ENCODE peak calls at places on chromosomes 12 and 14, in four cellular contexts. Z is smooth muscle cell of the brain vasculature, E is RPMI7951, X is neural crest cell. A is an unnamed sample.

GRCh38 chr14:67532998-67533753 is at the start of gene PLEKHH1:
- DNase-seq in Z (no peak), X (peak), E (peak), A (peak)

GRCh38 chr12:25866586-25867378 is 91.7 kb upstream of the RASSF8 start:
- DNase-seq in Z (no peak), E (peak), X (no peak), A (no peak)

GRCh38 chr12:10027311-10028099 is 3.0 kb upstream of the CLEC9A start:
- DNase-seq in X (no peak), E (peak), Z (no peak), A (no peak)

GRCh38 chr14:71165121-71165574 is 257.9 kb downstream of the PCNX1 start:
- DNase-seq in X (no peak), E (peak), Z (no peak), A (no peak)

GRCh38 chr12:45989277-45989856 is 1.0 kb downstream of the SCAF11 start:
- DNase-seq in X (peak), Z (no peak), E (peak), A (no peak)

GRCh38 chr12:56634837-56635538 is 4.9 kb upstream of the BAZ2A start:
- DNase-seq in X (peak), E (peak), Z (no peak), A (peak)

GRCh38 chr14:24834951-24835350 is 201.0 kb upstream of the GZMB start:
- DNase-seq in X (no peak), Z (no peak), E (no peak), A (no peak)

GRCh38 chr12:113068312-113068935 is 11.9 kb downstream of the DTX1 start:
- DNase-seq in E (no peak), Z (no peak), X (no peak), A (no peak)

GRCh38 chr12:26135010-26135420 is 10.2 kb upstream of the BHLHE41 start:
- DNase-seq in E (peak), Z (peak), X (no peak), A (no peak)

GRCh38 chr14:95515080-95515489 is 1.4 kb downstream of the SYNE3 start:
- DNase-seq in X (peak), E (peak), Z (peak), A (peak)

GRCh38 chr12:94286580-94287244 is 138.3 kb downstream of the PLXNC1 start:
- DNase-seq in E (no peak), X (no peak), Z (no peak), A (peak)

GRCh38 chr12:56836800-56837663 is 73.9 kb downstream of the HSD17B6 start:
- DNase-seq in Z (no peak), X (no peak), E (peak), A (no peak)

GRCh38 chr14:74503256-74503972 is 9.8 kb downstream of the ISCA2 start:
- DNase-seq in Z (no peak), E (no peak), X (no peak), A (no peak)

GRCh38 chr12:130872179-130873096 is 572 bp downstream of the RAN start:
- DNase-seq in X (peak), Z (no peak), E (peak), A (peak)

GRCh38 chr14:54105898-54106297 is 149.3 kb upstream of the BMP4 start:
- DNase-seq in X (no peak), E (no peak), Z (no peak), A (no peak)

GRCh38 chr14:65110525-65110924 is 8.2 kb upstream of the MAX start:
- DNase-seq in X (no peak), Z (no peak), E (no peak), A (no peak)

GRCh38 chr14:91127411-91127810 is 13.5 kb downstream of the DGLUCY start:
- DNase-seq in X (no peak), Z (no peak), E (peak), A (no peak)

GRCh38 chr12:30959110-30959710 is 32.7 kb downstream of the TSPAN11 start:
- DNase-seq in X (no peak), E (no peak), Z (no peak), A (no peak)

GRCh38 chr12:112986291-112986800 is 8.0 kb downstream of the OAS2 start:
- DNase-seq in X (no peak), E (no peak), Z (no peak), A (no peak)

GRCh38 chr12:15933751-15934150 is 22.6 kb downstream of the DERA start:
- DNase-seq in E (peak), X (no peak), Z (no peak), A (no peak)

GRCh38 chr12:96193725-96194571 is at the start of gene ELK3:
- DNase-seq in E (peak), Z (no peak), X (peak), A (peak)

GRCh38 chr14:95507174-95507573 is 9.3 kb downstream of the SYNE3 start:
- DNase-seq in Z (no peak), E (peak), X (no peak), A (no peak)

GRCh38 chr14:52110441-52111086 is 41.7 kb upstream of the NID2 start:
- DNase-seq in Z (no peak), E (no peak), X (no peak), A (no peak)

GRCh38 chr12:46433829-46434228 is 61.3 kb upstream of the SLC38A2 start:
- DNase-seq in Z (no peak), X (no peak), E (no peak), A (no peak)

GRCh38 chr12:117192057-117192456 is 1.8 kb upstream of the FBXO21 start:
- DNase-seq in E (no peak), Z (no peak), X (no peak), A (peak)

GRCh38 chr12:122031342-122032216 is 9.9 kb downstream of the BCL7A start:
- DNase-seq in Z (no peak), E (peak), X (peak), A (peak)

GRCh38 chr12:53005986-53006809 is at the start of gene EIF4B:
- DNase-seq in X (peak), Z (peak), E (peak), A (peak)

GRCh38 chr14:50023671-50024490 is 92.5 kb downstream of the VCPKMT start:
- DNase-seq in Z (no peak), X (no peak), E (peak), A (no peak)

GRCh38 chr12:11959117-11959823 is 111.5 kb upstream of the BCL2L14 start:
- DNase-seq in X (no peak), Z (no peak), E (no peak), A (no peak)

GRCh38 chr12:93783827-93784226 is 106.7 kb downstream of the CRADD start:
- DNase-seq in E (no peak), Z (no peak), X (no peak), A (no peak)

GRCh38 chr12:57844725-57845477 is 1.6 kb downstream of the CTDSP2 start:
- DNase-seq in Z (no peak), X (no peak), E (peak), A (peak)

GRCh38 chr12:27667540-27667939 is 28.7 kb upstream of the REP15 start:
- DNase-seq in E (peak), Z (no peak), X (no peak), A (no peak)

GRCh38 chr14:81343166-81343565 is 57.0 kb downstream of the STON2 start:
- DNase-seq in E (no peak), Z (no peak), X (no peak), A (no peak)

GRCh38 chr14:30179381-30180130 is 251.9 kb upstream of the PRKD1 start:
- DNase-seq in X (no peak), Z (no peak), E (no peak), A (no peak)

GRCh38 chr14:104721704-104722431 is 2.2 kb upstream of the ADSS1 start:
- DNase-seq in X (no peak), Z (no peak), E (peak), A (no peak)

GRCh38 chr14:41498959-41499358 is 107.7 kb upstream of the LRFN5 start:
- DNase-seq in X (no peak), Z (no peak), E (no peak), A (no peak)

GRCh38 chr14:23398348-23398747 is 9.7 kb downstream of the MYH6 start:
- DNase-seq in E (no peak), Z (no peak), X (no peak), A (no peak)

GRCh38 chr12:90209029-90209428 is 500.4 kb upstream of the ATP2B1 start:
- DNase-seq in X (no peak), E (no peak), Z (no peak), A (no peak)